ENCODE peak calls at places on chromosomes 2 and 18, in five cellular contexts. L is left ventricle myocardium inferior; B is LoVo; V is activated naive CD8-positive, alpha-beta T cell treated with anti-CD3 and anti-CD28 coated beads for 36 hours; O is CD4-positive, alpha-beta memory T cell. J is an unnamed sample.

GRCh38 chr2:161134547-161135518 is 25.4 kb upstream of the TANK start:
- DNase-seq in L (peak; percentile 24), B (no peak), V (no peak), O (no peak), J (no peak)

GRCh38 chr2:100278986-100279385 is 43.3 kb downstream of the LONRF2 start:
- DNase-seq in L (no peak), B (no peak), V (no peak), O (no peak), J (no peak)

GRCh38 chr2:12507295-12507694 is 209.4 kb upstream of the TRIB2 start:
- DNase-seq in L (no peak), B (peak; percentile 23), V (peak; percentile 84), O (peak; percentile 75), J (no peak)

GRCh38 chr18:64444819-64445218 is 295.9 kb upstream of the LINC00305 start:
- DNase-seq in L (no peak), B (no peak), V (no peak), O (no peak), J (no peak)

GRCh38 chr2:72130671-72131360 is 16.8 kb downstream of the CYP26B1 start:
- DNase-seq in L (no peak), B (no peak), V (no peak), O (no peak), J (no peak)

GRCh38 chr2:219642064-219642444 is 14.6 kb downstream of the SLC4A3 start:
- DNase-seq in L (no peak), B (no peak), V (no peak), O (no peak), J (no peak)

GRCh38 chr18:9191658-9192256 is 55.2 kb downstream of the ANKRD12 start:
- DNase-seq in L (no peak), B (no peak), V (no peak), O (no peak), J (peak; percentile 97)

GRCh38 chr2:170816499-170817246 is at the start of gene GAD1:
- DNase-seq in L (peak; percentile 24), B (peak; percentile 89), V (peak; percentile 78), O (peak; percentile 57), J (peak; percentile 59)

GRCh38 chr2:178455947-178456346 is 4.8 kb downstream of the PJVK start:
- DNase-seq in L (no peak), B (no peak), V (no peak), O (no peak), J (no peak)

GRCh38 chr2:105746177-105747080 is 1.7 kb downstream of the NCK2 start:
- DNase-seq in L (peak; percentile 58), B (peak; percentile 44), V (peak; percentile 91), O (peak; percentile 87), J (no peak)

GRCh38 chr2:54685263-54685775 is 38.1 kb upstream of the EML6 start:
- DNase-seq in L (no peak), B (no peak), V (no peak), O (no peak), J (no peak)

GRCh38 chr18:46628206-46628605 is 28.8 kb downstream of the LOXHD1 start:
- DNase-seq in L (no peak), B (no peak), V (no peak), O (no peak), J (no peak)

GRCh38 chr18:6628189-6628588 is 101.3 kb upstream of the ARHGAP28 start:
- DNase-seq in L (no peak), B (no peak), V (no peak), O (no peak), J (no peak)

GRCh38 chr2:223762853-223763252 is 74.5 kb downstream of the AP1S3 start:
- DNase-seq in L (no peak), B (no peak), V (no peak), O (no peak), J (no peak)

GRCh38 chr2:162146906-162147305 is 5.1 kb downstream of the GCG start:
- DNase-seq in L (no peak), B (no peak), V (no peak), O (no peak), J (no peak)

GRCh38 chr18:51195602-51196115 is 1.8 kb downstream of the MEX3C start:
- DNase-seq in L (no peak), B (peak; percentile 39), V (peak; percentile 19), O (peak; percentile 77), J (peak; percentile 68)

GRCh38 chr18:79644666-79645057 is 34.9 kb upstream of the CTDP1 start:
- DNase-seq in L (no peak), B (no peak), V (no peak), O (no peak), J (no peak)

GRCh38 chr2:44291281-44292248 is 16.3 kb downstream of the SLC3A1 start:
- DNase-seq in L (no peak), B (peak; percentile 87), V (no peak), O (no peak), J (peak; percentile 17)

GRCh38 chr2:129849559-129850160 is 129.8 kb upstream of the RAB6C start:
- DNase-seq in L (no peak), B (peak; percentile 68), V (no peak), O (no peak), J (peak; percentile 64)

GRCh38 chr18:45284174-45284573 is 331.1 kb upstream of the SLC14A2 start:
- DNase-seq in L (no peak), B (no peak), V (no peak), O (no peak), J (no peak)

GRCh38 chr2:216634317-216635148 is 1.3 kb downstream of the IGFBP2 start:
- DNase-seq in L (no peak), B (no peak), V (no peak), O (no peak), J (no peak)

GRCh38 chr2:122542236-122542635 is 786.8 kb downstream of the TSN start:
- DNase-seq in L (no peak), B (no peak), V (no peak), O (no peak), J (no peak)

GRCh38 chr2:74081030-74081429 is 66.7 kb downstream of the BOLA3 start:
- DNase-seq in L (no peak), B (no peak), V (no peak), O (no peak), J (no peak)

GRCh38 chr2:170817999-170818293 is 1.3 kb downstream of the GAD1 start:
- DNase-seq in L (no peak), B (no peak), V (no peak), O (no peak), J (peak; percentile 40)

GRCh38 chr2:142100139-142100873 is 30.5 kb downstream of the LRP1B start:
- DNase-seq in L (no peak), B (no peak), V (no peak), O (no peak), J (no peak)

GRCh38 chr2:240239325-240239724 is 98.9 kb upstream of the OTOS start:
- DNase-seq in L (no peak), B (no peak), V (no peak), O (no peak), J (no peak)

GRCh38 chr18:40293311-40293710 is 1661.7 kb upstream of the PIK3C3 start:
- DNase-seq in L (no peak), B (no peak), V (no peak), O (no peak), J (no peak)

GRCh38 chr2:229454934-229455631 is 184.0 kb upstream of the PID1 start:
- DNase-seq in L (no peak), B (peak; percentile 18), V (no peak), O (no peak), J (no peak)

GRCh38 chr2:193837368-193837767 is 1642.6 kb upstream of the TMEFF2 start:
- DNase-seq in L (no peak), B (no peak), V (no peak), O (no peak), J (peak; percentile 44)

GRCh38 chr18:8995096-8995495 is 107.4 kb upstream of the NDUFV2 start:
- DNase-seq in L (no peak), B (no peak), V (no peak), O (no peak), J (no peak)

GRCh38 chr18:45793295-45793965 is 32.0 kb upstream of the SIGLEC15 start:
- DNase-seq in L (no peak), B (peak; percentile 74), V (no peak), O (no peak), J (no peak)

GRCh38 chr2:187842978-187843847 is 289.0 kb upstream of the TFPI start:
- DNase-seq in L (no peak), B (peak; percentile 61), V (no peak), O (no peak), J (peak; percentile 70)

GRCh38 chr2:111634995-111635538 is 248.9 kb downstream of the ANAPC1 start:
- DNase-seq in L (no peak), B (no peak), V (no peak), O (no peak), J (no peak)

GRCh38 chr2:6352906-6353515 is 512.7 kb downstream of the CMPK2 start:
- DNase-seq in L (peak; percentile 34), B (peak; percentile 10), V (no peak), O (no peak), J (no peak)

GRCh38 chr2:15158117-15158516 is 403.0 kb downstream of the NBAS start:
- DNase-seq in L (no peak), B (no peak), V (no peak), O (no peak), J (no peak)

GRCh38 chr2:200735061-200735460 is 76.6 kb upstream of the BZW1 start:
- DNase-seq in L (no peak), B (no peak), V (no peak), O (no peak), J (no peak)

GRCh38 chr2:155223781-155224406 is 525.4 kb downstream of the KCNJ3 start:
- DNase-seq in L (no peak), B (peak; percentile 15), V (no peak), O (no peak), J (peak; percentile 1)